ENCODE peak calls at places on chromosomes 5 and 9, in four cellular contexts. One of them, this sample, is unnamed.

GRCh38 chr9:78130004-78130403 is 98.4 kb upstream of the GNAQ start:
- DNase-seq in mammary epithelial cell: peak; percentile 69
- DNase-seq in brain microvascular endothelial cell: peak; percentile 26
- DNase-seq in BJ: no peak
- DNase-seq in this sample: no peak

GRCh38 chr5:10250804-10251276 is 760 bp downstream of the CCT5 start:
- DNase-seq in brain microvascular endothelial cell: no peak
- DNase-seq in mammary epithelial cell: peak; percentile 34
- DNase-seq in BJ: no peak
- DNase-seq in this sample: no peak

GRCh38 chr5:64923151-64923685 is 154.5 kb downstream of the CWC27 start:
- DNase-seq in brain microvascular endothelial cell: peak; percentile 66
- DNase-seq in BJ: no peak
- DNase-seq in mammary epithelial cell: no peak
- DNase-seq in this sample: no peak

GRCh38 chr5:111774525-111774924 is 17.5 kb upstream of the NREP start:
- DNase-seq in BJ: no peak
- DNase-seq in brain microvascular endothelial cell: peak; percentile 29
- DNase-seq in mammary epithelial cell: peak; percentile 12
- DNase-seq in this sample: no peak

GRCh38 chr5:169788168-169788567 is 151.1 kb downstream of the DOCK2 start:
- DNase-seq in brain microvascular endothelial cell: peak; percentile 56
- DNase-seq in BJ: no peak
- DNase-seq in mammary epithelial cell: peak; percentile 26
- DNase-seq in this sample: no peak

GRCh38 chr9:2016411-2017208 is 1.5 kb downstream of the SMARCA2 start:
- DNase-seq in mammary epithelial cell: peak; percentile 80
- DNase-seq in brain microvascular endothelial cell: peak; percentile 34
- DNase-seq in BJ: no peak
- DNase-seq in this sample: no peak

GRCh38 chr9:133382507-133383141 is 6.5 kb downstream of the STKLD1 start:
- DNase-seq in BJ: no peak
- DNase-seq in mammary epithelial cell: no peak
- DNase-seq in brain microvascular endothelial cell: no peak
- DNase-seq in this sample: no peak

GRCh38 chr9:70043689-70044449 is at the start of gene MAMDC2:
- DNase-seq in BJ: no peak
- DNase-seq in brain microvascular endothelial cell: no peak
- DNase-seq in mammary epithelial cell: peak; percentile 57
- DNase-seq in this sample: no peak

GRCh38 chr9:89746385-89747116 is 141.7 kb downstream of the GADD45G start:
- DNase-seq in BJ: no peak
- DNase-seq in brain microvascular endothelial cell: peak; percentile 8
- DNase-seq in mammary epithelial cell: no peak
- DNase-seq in this sample: no peak

GRCh38 chr5:144328505-144328904 is 157.8 kb downstream of the KCTD16 start:
- DNase-seq in BJ: no peak
- DNase-seq in brain microvascular endothelial cell: no peak
- DNase-seq in mammary epithelial cell: no peak
- DNase-seq in this sample: no peak

GRCh38 chr5:38590846-38591245 is 34.4 kb upstream of the LIFR start:
- DNase-seq in BJ: no peak
- DNase-seq in mammary epithelial cell: no peak
- DNase-seq in brain microvascular endothelial cell: no peak
- DNase-seq in this sample: no peak

GRCh38 chr5:59151162-59151889 is 568.5 kb downstream of the RAB3C start:
- DNase-seq in mammary epithelial cell: no peak
- DNase-seq in BJ: no peak
- DNase-seq in brain microvascular endothelial cell: no peak
- DNase-seq in this sample: no peak

GRCh38 chr5:138033916-138034315 is 1.0 kb upstream of the FAM13B start:
- DNase-seq in BJ: peak; percentile 55
- DNase-seq in mammary epithelial cell: peak; percentile 40
- DNase-seq in brain microvascular endothelial cell: peak; percentile 55
- DNase-seq in this sample: no peak

GRCh38 chr5:140400730-140401361 is 787 bp upstream of the ANKHD1 start:
- DNase-seq in BJ: peak; percentile 79
- DNase-seq in brain microvascular endothelial cell: peak; percentile 97
- DNase-seq in mammary epithelial cell: peak; percentile 99
- DNase-seq in this sample: peak; percentile 86

GRCh38 chr5:41445937-41446563 is 64.4 kb downstream of the PLCXD3 start:
- DNase-seq in mammary epithelial cell: no peak
- DNase-seq in BJ: peak; percentile 20
- DNase-seq in brain microvascular endothelial cell: no peak
- DNase-seq in this sample: no peak

GRCh38 chr5:141785667-141786066 is 92.5 kb downstream of the PCDH1 start:
- DNase-seq in mammary epithelial cell: no peak
- DNase-seq in BJ: no peak
- DNase-seq in brain microvascular endothelial cell: no peak
- DNase-seq in this sample: no peak

GRCh38 chr5:175285263-175285662 is 158.7 kb downstream of the DRD1 start:
- DNase-seq in BJ: no peak
- DNase-seq in brain microvascular endothelial cell: no peak
- DNase-seq in mammary epithelial cell: no peak
- DNase-seq in this sample: no peak

GRCh38 chr9:132509921-132510874 is 72.2 kb upstream of the BARHL1 start:
- DNase-seq in BJ: no peak
- DNase-seq in mammary epithelial cell: no peak
- DNase-seq in brain microvascular endothelial cell: no peak
- DNase-seq in this sample: no peak

GRCh38 chr5:141757402-141757801 is 75.4 kb upstream of the ARAP3 start:
- DNase-seq in brain microvascular endothelial cell: peak; percentile 35
- DNase-seq in BJ: no peak
- DNase-seq in mammary epithelial cell: peak; percentile 62
- DNase-seq in this sample: no peak

GRCh38 chr5:14125262-14125661 is 17.9 kb upstream of the TRIO start:
- DNase-seq in BJ: no peak
- DNase-seq in brain microvascular endothelial cell: no peak
- DNase-seq in mammary epithelial cell: no peak
- DNase-seq in this sample: no peak

GRCh38 chr5:160363122-160363521 is 7.3 kb downstream of the C1QTNF2 start:
- DNase-seq in brain microvascular endothelial cell: no peak
- DNase-seq in BJ: no peak
- DNase-seq in mammary epithelial cell: no peak
- DNase-seq in this sample: no peak

GRCh38 chr9:97293827-97294226 is 13.6 kb upstream of the CCDC180 start:
- DNase-seq in mammary epithelial cell: no peak
- DNase-seq in brain microvascular endothelial cell: no peak
- DNase-seq in BJ: no peak
- DNase-seq in this sample: no peak

GRCh38 chr9:101536351-101536750 is 2.7 kb downstream of the RNF20 start:
- DNase-seq in brain microvascular endothelial cell: peak; percentile 30
- DNase-seq in mammary epithelial cell: peak; percentile 46
- DNase-seq in BJ: no peak
- DNase-seq in this sample: no peak

GRCh38 chr5:50343715-50344114 is 97.4 kb downstream of the EMB start:
- DNase-seq in BJ: no peak
- DNase-seq in mammary epithelial cell: no peak
- DNase-seq in brain microvascular endothelial cell: no peak
- DNase-seq in this sample: no peak
- TF ChIP-seq CTCF in BJ: no peak
- TF ChIP-seq CTCF in mammary epithelial cell: no peak
- TF ChIP-seq CTCF in brain microvascular endothelial cell: no peak
- TF ChIP-seq CTCF in this sample: no peak

GRCh38 chr9:134396825-134397224 is 70.6 kb downstream of the RXRA start:
- DNase-seq in brain microvascular endothelial cell: no peak
- DNase-seq in mammary epithelial cell: no peak
- DNase-seq in BJ: no peak
- DNase-seq in this sample: no peak
- H3K4me3 ChIP-seq in brain microvascular endothelial cell: no peak overlapping the region
- H3K4me3 ChIP-seq in mammary epithelial cell: no peak overlapping the region
- H3K4me3 ChIP-seq in BJ: no peak overlapping the region
- H3K4me3 ChIP-seq in this sample: no peak overlapping the region

GRCh38 chr5:81078930-81079329 is 118.8 kb downstream of the RASGRF2 start:
- DNase-seq in brain microvascular endothelial cell: no peak
- DNase-seq in BJ: no peak
- DNase-seq in mammary epithelial cell: no peak
- DNase-seq in this sample: no peak

GRCh38 chr5:81069965-81070364 is 109.8 kb downstream of the RASGRF2 start:
- DNase-seq in mammary epithelial cell: no peak
- DNase-seq in BJ: no peak
- DNase-seq in brain microvascular endothelial cell: no peak
- DNase-seq in this sample: no peak

GRCh38 chr5:81070561-81070960 is 110.4 kb downstream of the RASGRF2 start:
- DNase-seq in BJ: no peak
- DNase-seq in brain microvascular endothelial cell: no peak
- DNase-seq in mammary epithelial cell: no peak
- DNase-seq in this sample: no peak

GRCh38 chr5:81077105-81077504 is 116.9 kb downstream of the RASGRF2 start:
- DNase-seq in brain microvascular endothelial cell: no peak
- DNase-seq in mammary epithelial cell: no peak
- DNase-seq in BJ: no peak
- DNase-seq in this sample: no peak

GRCh38 chr5:81075041-81075440 is 114.9 kb downstream of the RASGRF2 start:
- DNase-seq in brain microvascular endothelial cell: no peak
- DNase-seq in BJ: no peak
- DNase-seq in mammary epithelial cell: no peak
- DNase-seq in this sample: no peak
- H3K27me3 ChIP-seq in brain microvascular endothelial cell: no peaks in the 10 kb centered on the region
- H3K27me3 ChIP-seq in BJ: no peaks in the 10 kb centered on the region
- H3K27me3 ChIP-seq in mammary epithelial cell: no peaks in the 10 kb centered on the region
- H3K27me3 ChIP-seq in this sample: no peaks in the 10 kb centered on the region

DNA sequence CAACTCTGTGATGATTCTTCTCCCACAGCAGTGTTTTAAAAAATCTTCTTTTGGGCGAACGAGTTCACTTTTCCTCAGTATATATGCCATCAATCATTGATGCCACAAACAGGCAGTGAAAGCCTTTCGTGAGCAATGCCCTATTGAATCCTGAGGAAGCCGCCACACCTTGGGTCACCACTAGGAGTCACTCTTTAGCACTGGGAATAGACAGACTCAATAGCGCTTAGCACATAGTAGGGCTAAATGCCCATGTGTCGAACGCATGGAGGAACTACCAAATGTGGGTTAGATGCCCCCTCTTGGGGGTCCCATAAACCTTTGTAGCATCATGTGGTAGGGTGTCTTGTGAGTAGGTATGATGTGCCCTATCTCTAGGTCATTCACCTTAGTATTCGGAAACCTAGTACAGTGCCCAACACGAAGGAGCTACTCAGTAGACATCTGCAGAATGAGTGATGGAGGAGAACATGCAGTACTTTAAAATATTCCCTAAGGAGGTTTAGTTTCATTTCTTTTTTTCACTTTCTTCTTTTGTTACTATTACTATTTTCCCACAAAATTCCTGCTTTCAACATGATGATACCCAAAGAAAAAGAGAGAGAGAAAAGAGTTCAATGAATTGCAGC is 603.7 kb downstream of the BNC2 start:
- DNase-seq in mammary epithelial cell: no peak
- DNase-seq in BJ: no peak
- DNase-seq in brain microvascular endothelial cell: no peak
- DNase-seq in this sample: no peak
- TF ChIP-seq CTCF in mammary epithelial cell: peak; percentile 50
- TF ChIP-seq CTCF in BJ: peak; percentile 45
- TF ChIP-seq CTCF in brain microvascular endothelial cell: peak; percentile 78
- TF ChIP-seq CTCF in this sample: peak; percentile 43

GRCh38 chr5:109865636-109866035 is 175.9 kb downstream of the MAN2A1 start:
- DNase-seq in mammary epithelial cell: peak; percentile 70
- DNase-seq in BJ: peak; percentile 52
- DNase-seq in brain microvascular endothelial cell: peak; percentile 93
- DNase-seq in this sample: peak; percentile 92
- H3K4me3 ChIP-seq in mammary epithelial cell: no peak overlapping the region
- H3K4me3 ChIP-seq in BJ: no peak overlapping the region
- H3K4me3 ChIP-seq in brain microvascular endothelial cell: no peak overlapping the region
- H3K4me3 ChIP-seq in this sample: no peak overlapping the region

GRCh38 chr5:1867114-1867814 is 15.5 kb downstream of the IRX4 start:
- DNase-seq in mammary epithelial cell: no peak
- DNase-seq in brain microvascular endothelial cell: no peak
- DNase-seq in BJ: no peak
- DNase-seq in this sample: no peak
- H3K27me3 ChIP-seq in mammary epithelial cell: no peaks in the 10 kb centered on the region
- H3K27me3 ChIP-seq in brain microvascular endothelial cell: peaks cover 22% of the 10 kb centered on the region
- H3K27me3 ChIP-seq in BJ: peaks cover 3% of the 10 kb centered on the region
- H3K27me3 ChIP-seq in this sample: peaks cover 42% of the 10 kb centered on the region